ENCODE peak calls at places on chromosomes 2 and 18, in four cellular contexts. L, R, Y and S are unnamed samples.

GRCh38 chr2:46117379-46117778 is 179.8 kb upstream of the EPAS1 start:
- DNase-seq in L (no peak), R (no peak), Y (no peak), S (peak)

GRCh38 chr18:5518179-5518770 is 25.5 kb downstream of the EPB41L3 start:
- DNase-seq in L (no peak), R (no peak), Y (no peak), S (no peak)

GRCh38 chr2:54657664-54658083 is 65.8 kb upstream of the EML6 start:
- DNase-seq in L (peak), R (peak), Y (peak), S (peak)

GRCh38 chr18:2971741-2972552 is 41.0 kb downstream of the LPIN2 start:
- DNase-seq in L (peak), R (peak), Y (no peak), S (no peak)

GRCh38 chr2:84986018-84986417 is 15.1 kb downstream of the KCMF1 start:
- DNase-seq in L (no peak), R (no peak), Y (no peak), S (no peak)

GRCh38 chr2:186531257-186531775 is 45.3 kb downstream of the ZC3H15 start:
- DNase-seq in L (no peak), R (no peak), Y (no peak), S (no peak)

GRCh38 chr2:128269358-128270305 is 49.0 kb downstream of the HS6ST1 start:
- DNase-seq in L (no peak), R (no peak), Y (no peak), S (no peak)

GRCh38 chr2:54757496-54757895 is 34.0 kb downstream of the EML6 start:
- DNase-seq in L (no peak), R (no peak), Y (no peak), S (peak)

GRCh38 chr2:46967990-46968647 is 52.5 kb upstream of the MCFD2 start:
- DNase-seq in L (no peak), R (no peak), Y (no peak), S (peak)